ENCODE peak calls at places on chromosomes 3 and 15, in five cellular contexts. H is stimulated activated CD4-positive, alpha-beta T cell treated with anti-CD3 and anti-CD28 coated beads, Interleukin-4, amount 100 ng/mL, for 4 hours; P is NCI-H2171; Q is GM06990; D is MG63. C is an unnamed sample.

GRCh38 chr3:94234177-94234788 is 171.4 kb downstream of the NSUN3 start:
- DNase-seq in P (no peak), Q (no peak), D (no peak), H (no peak), C (no peak)

GRCh38 chr3:120506076-120506827 is 55.5 kb upstream of the FSTL1 start:
- DNase-seq in H (no peak), P (peak), Q (no peak), D (peak), C (peak)

GRCh38 chr3:62500556-62501294 is 127.4 kb upstream of the FEZF2 start:
- DNase-seq in Q (no peak), H (no peak), P (no peak), D (no peak), C (no peak)

GRCh38 chr15:86125775-86126174 is 46.1 kb downstream of the AGBL1 start:
- DNase-seq in Q (no peak), P (no peak), H (no peak), D (no peak), C (no peak)

GRCh38 chr3:35663471-35663870 is 24.1 kb downstream of the ARPP21 start:
- DNase-seq in P (no peak), H (no peak), Q (no peak), D (no peak), C (no peak)

GRCh38 chr15:78104119-78104479 is 11.7 kb downstream of the SH2D7 start:
- DNase-seq in H (no peak), P (no peak), D (no peak), Q (no peak), C (no peak)

GRCh38 chr3:120274739-120275167 is 10.3 kb downstream of the GPR156 start:
- DNase-seq in Q (no peak), D (peak), H (no peak), P (no peak), C (no peak)

GRCh38 chr3:16427309-16427965 is 86.1 kb downstream of the RFTN1 start:
- DNase-seq in P (no peak), D (peak), Q (no peak), H (no peak), C (no peak)

GRCh38 chr15:49439678-49440375 is 16.8 kb downstream of the FGF7 start:
- DNase-seq in D (no peak), Q (no peak), P (no peak), H (no peak), C (no peak)

GRCh38 chr3:172776049-172776717 is 25.7 kb downstream of the ECT2 start:
- DNase-seq in H (no peak), Q (no peak), P (no peak), D (no peak), C (no peak)

GRCh38 chr3:124250053-124250452 is 258.1 kb upstream of the ROPN1 start:
- DNase-seq in H (no peak), D (no peak), Q (no peak), P (no peak), C (no peak)

GRCh38 chr3:174644287-174644686 is 214.8 kb upstream of the NAALADL2 start:
- DNase-seq in D (no peak), Q (no peak), H (no peak), P (no peak), C (no peak)

GRCh38 chr15:74228723-74229081 is 7.4 kb upstream of the CCDC33 start:
- DNase-seq in H (no peak), Q (no peak), P (no peak), D (no peak), C (no peak)

GRCh38 chr15:82595766-82596165 is 51.4 kb downstream of the CPEB1 start:
- DNase-seq in Q (no peak), D (no peak), H (no peak), P (no peak), C (no peak)

C was measured in osteocyte.